ENCODE peak calls at places on chromosomes 7 and 10, in seven cellular contexts. Q is right lobe of liver; C is CD8-positive, alpha-beta T cell; K is lower lobe of right lung; B is DND-41; S is effector memory CD8-positive, alpha-beta T cell; T is left ventricle myocardium superior. Z is an unnamed sample.

GRCh38 chr10:75605096-75605495 is 173.7 kb downstream of the LRMDA start:
- ATAC-seq in Q (no peak), S (no peak), K (no peak), B (no peak), T (no peak), C (no peak), Z (no peak)

GRCh38 chr10:97083228-97083860 is 102.4 kb downstream of the SLIT1 start:
- ATAC-seq in Q (no peak), S (no peak), T (no peak), C (no peak), K (no peak), B (no peak), Z (no peak)

GRCh38 chr7:129363-130221 is 62.8 kb upstream of the FAM20C start:
- ATAC-seq in C (no peak), T (peak; percentile 62), B (no peak), Q (peak; percentile 31), K (no peak), S (no peak), Z (no peak)

GRCh38 chr10:60848126-60848525 is 69.8 kb downstream of the CDK1 start:
- ATAC-seq in Q (peak; percentile 83), K (peak; percentile 39), C (no peak), S (no peak), B (no peak), T (peak; percentile 86), Z (no peak)

GRCh38 chr10:76675561-76675950 is 962.1 kb downstream of the KCNMA1 start:
- ATAC-seq in B (no peak), K (no peak), Q (no peak), C (no peak), S (no peak), T (peak; percentile 71), Z (no peak)

GRCh38 chr7:48144291-48144768 is 26.9 kb upstream of the ABCA13 start:
- ATAC-seq in Q (peak; percentile 75), B (no peak), K (no peak), T (no peak), C (no peak), S (no peak), Z (no peak)

GRCh38 chr7:71364559-71364958 is 232.6 kb downstream of the GALNT17 start:
- ATAC-seq in K (no peak), B (no peak), T (no peak), S (no peak), C (no peak), Q (no peak), Z (no peak)

GRCh38 chr10:57014758-57015157 is 653.7 kb upstream of the ZWINT start:
- ATAC-seq in S (no peak), B (no peak), C (no peak), K (no peak), T (peak; percentile 95), Q (no peak), Z (no peak)

GRCh38 chr10:109966961-109967738 is 40.6 kb upstream of the ADD3 start:
- ATAC-seq in T (peak; percentile 17), S (no peak), B (no peak), Q (peak; percentile 78), C (no peak), K (no peak), Z (no peak)